ENCODE peak calls at places on chromosomes 12 and 14, in five cellular contexts. I is AG09309, H is tibial artery, W is AG04450, B is upper lobe of left lung. O is an unnamed sample.

GRCh38 chr14:71497645-71498086 is 434.6 kb upstream of the RGS6 start:
- DNase-seq in I (no peak), H (no peak), W (peak), B (no peak), O (no peak)

GRCh38 chr14:35234007-35234406 is 58.2 kb upstream of the PSMA6 start:
- DNase-seq in B (no peak), H (no peak), I (peak), W (no peak), O (no peak)

GRCh38 chr14:105385322-105385637 is 13.1 kb upstream of the TEX22 start:
- DNase-seq in I (no peak), B (peak), W (no peak), H (no peak), O (no peak)

GRCh38 chr12:80509781-80510556 is 65.9 kb downstream of the PTPRQ start:
- DNase-seq in I (peak), B (no peak), W (peak), H (no peak), O (no peak)

GRCh38 chr14:21070083-21070609 is at the start of gene ARHGEF40:
- DNase-seq in B (peak), I (no peak), W (no peak), H (peak), O (no peak)

GRCh38 chr12:47746073-47746472 is 12.6 kb downstream of the RAPGEF3 start:
- DNase-seq in B (no peak), W (no peak), H (no peak), I (no peak), O (no peak)

GRCh38 chr14:91374287-91374880 is 43.2 kb downstream of the CCDC88C start:
- DNase-seq in H (no peak), I (no peak), W (no peak), B (no peak), O (no peak)

GRCh38 chr12:118645219-118645618 is 268.9 kb downstream of the SUDS3 start:
- DNase-seq in W (no peak), B (no peak), I (no peak), H (no peak), O (no peak)

GRCh38 chr12:17759982-17760381 is 330.0 kb downstream of the RERGL start:
- DNase-seq in W (no peak), B (no peak), H (no peak), I (no peak), O (no peak)

GRCh38 chr14:65096323-65097089 is 5.8 kb downstream of the MAX start:
- DNase-seq in W (no peak), I (no peak), H (peak), B (no peak), O (no peak)

GRCh38 chr12:104991565-104992128 is 5.5 kb downstream of the NOPCHAP1 start:
- DNase-seq in I (no peak), H (no peak), B (no peak), W (no peak), O (no peak)

GRCh38 chr14:59254146-59254910 is 65.9 kb downstream of the DAAM1 start:
- DNase-seq in I (no peak), H (peak), B (no peak), W (peak), O (peak)

GRCh38 chr14:86057018-86057667 is 527.2 kb downstream of the FLRT2 start:
- DNase-seq in B (no peak), H (no peak), W (no peak), I (peak), O (no peak)

DNA sequence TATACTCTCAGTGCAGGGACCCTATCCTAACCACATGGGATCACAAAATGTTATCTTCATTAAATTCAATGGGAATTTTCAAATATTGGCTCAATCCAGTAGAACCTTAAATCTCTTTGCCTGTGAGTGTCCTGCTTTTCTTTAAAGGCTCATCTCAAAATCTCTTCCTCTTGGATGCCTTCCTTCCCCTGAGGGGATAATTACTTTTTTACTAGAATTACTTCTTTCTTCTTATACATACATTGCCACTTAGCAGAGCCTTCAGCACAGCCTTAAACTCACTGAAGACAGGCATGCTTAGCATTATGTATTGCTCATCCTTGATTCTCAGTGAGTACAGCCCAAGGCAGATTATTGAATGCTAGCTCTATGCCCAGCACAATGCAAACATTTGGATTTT is 1918.0 kb upstream of the FLRT2 start:
- DNase-seq in H (no peak), I (no peak), W (no peak), B (no peak), O (no peak)
- H3K4me3 ChIP-seq in H (no peak), I (no peak), W (no peak), B (no peak), O (no peak)

DNA sequence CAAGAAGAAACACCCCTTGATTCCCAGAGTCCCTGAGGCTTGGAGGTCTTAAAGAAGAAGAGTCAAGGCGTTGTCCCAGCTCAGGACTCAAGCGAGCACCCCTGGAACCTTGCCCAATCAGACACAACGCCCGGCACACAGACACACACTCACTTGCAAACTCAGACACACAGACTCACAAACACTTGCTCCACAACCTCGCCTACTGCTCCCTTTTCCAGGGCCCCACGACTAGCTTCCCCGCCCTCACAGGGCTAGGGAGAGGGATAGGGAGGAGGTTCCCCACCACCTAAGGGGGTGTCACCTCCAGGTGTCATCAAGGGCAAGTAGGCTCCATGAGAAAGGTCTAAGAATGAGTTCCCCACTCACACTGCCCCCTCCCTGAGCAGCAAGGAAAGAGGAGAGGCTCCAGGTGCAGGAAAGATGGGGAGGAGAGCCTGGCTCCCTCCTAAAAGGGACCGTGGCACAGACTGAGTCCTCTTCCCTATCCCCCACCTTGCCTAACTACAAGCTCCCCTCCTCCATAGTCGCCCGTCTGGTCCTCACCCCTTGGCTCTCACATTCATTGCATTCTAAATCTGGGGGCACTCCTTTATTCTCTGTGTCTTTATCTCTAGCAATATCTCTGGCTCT is 717 bp downstream of the WNT10B start:
- DNase-seq in I (no peak), W (no peak), H (no peak), B (no peak), O (no peak)
- H3K4me3 ChIP-seq in I (peak), W (no peak), H (no peak), B (peak), O (no peak)

GRCh38 chr14:89040080-89040437 is 215.6 kb downstream of the TTC8 start:
- DNase-seq in W (no peak), H (no peak), B (no peak), I (no peak), O (no peak)
- H3K4me3 ChIP-seq in W (no peak), H (peak), B (peak), I (no peak), O (peak)

GRCh38 chr14:42163136-42163535 is 556.5 kb downstream of the LRFN5 start:
- DNase-seq in H (no peak), W (no peak), B (no peak), I (no peak), O (no peak)

DNA sequence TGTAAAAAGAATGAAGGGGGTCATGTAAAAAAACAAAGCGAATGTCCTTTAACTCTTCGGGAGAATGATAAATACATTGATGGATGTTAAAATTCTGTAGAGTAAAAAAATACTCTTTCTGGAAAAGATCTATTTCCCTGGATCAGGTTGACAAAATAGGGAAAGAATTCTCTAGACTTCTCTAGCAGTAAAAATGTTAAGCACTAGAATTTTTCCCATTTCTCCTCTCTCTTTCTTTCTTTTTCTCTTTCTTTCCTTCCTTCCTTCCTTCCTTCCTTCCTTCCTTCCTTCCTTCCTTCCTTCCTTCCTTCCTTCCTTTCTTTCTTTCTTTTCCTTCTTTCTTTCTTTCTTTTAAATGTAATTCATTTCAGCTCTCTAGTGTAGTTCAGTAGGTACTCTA is 552.5 kb downstream of the LRFN5 start:
- DNase-seq in I (no peak), H (no peak), B (no peak), W (no peak), O (no peak)
- H3K4me3 ChIP-seq in I (no peak), H (no peak), B (no peak), W (no peak), O (no peak)

GRCh38 chr12:125093681-125094025 is 28.4 kb downstream of the AACS start:
- DNase-seq in B (no peak), H (no peak), W (no peak), I (no peak), O (no peak)
- H3K4me3 ChIP-seq in B (no peak), H (no peak), W (no peak), I (no peak), O (no peak)

GRCh38 chr12:6967548-6968100 is 2.8 kb downstream of the PHB2 start:
- DNase-seq in I (no peak), W (no peak), H (no peak), B (no peak), O (no peak)

GRCh38 chr12:6966351-6966750 is 4.1 kb downstream of the PHB2 start:
- DNase-seq in I (no peak), B (no peak), H (no peak), W (no peak), O (no peak)

GRCh38 chr12:6970096-6970527 is 352 bp downstream of the PHB2 start:
- DNase-seq in W (no peak), B (peak), H (peak), I (no peak), O (no peak)

GRCh38 chr12:6965714-6966113 is 4.8 kb downstream of the PHB2 start:
- DNase-seq in I (no peak), H (no peak), B (no peak), W (no peak), O (no peak)

GRCh38 chr12:6968426-6968825 is 2.0 kb downstream of the PHB2 start:
- DNase-seq in I (no peak), H (no peak), B (no peak), W (no peak), O (no peak)
- H3K4me3 ChIP-seq in I (no peak), H (no peak), B (no peak), W (peak), O (no peak)

O was measured in breast epithelium.